ENCODE peak calls at places on chromosomes 12 and 14, in five cellular contexts. One of them, this sample, is unnamed.

GRCh38 chr14:101483829-101484228 is 77.5 kb upstream of the DIO3 start:
- DNase-seq in cardiac muscle cell: no peak
- DNase-seq in fibroblast of lung: no peak
- DNase-seq in fibroblast of the aortic adventitia: no peak
- DNase-seq in BJ: no peak
- DNase-seq in this sample: no peak

GRCh38 chr12:51199546-51199945 is 18.3 kb downstream of the POU6F1 start:
- DNase-seq in fibroblast of the aortic adventitia: no peak
- DNase-seq in fibroblast of lung: no peak
- DNase-seq in BJ: no peak
- DNase-seq in cardiac muscle cell: no peak
- DNase-seq in this sample: no peak

GRCh38 chr12:105272152-105272551 is 36.2 kb upstream of the APPL2 start:
- DNase-seq in fibroblast of lung: no peak
- DNase-seq in cardiac muscle cell: no peak
- DNase-seq in BJ: no peak
- DNase-seq in fibroblast of the aortic adventitia: no peak
- DNase-seq in this sample: no peak

GRCh38 chr14:75042040-75042439 is 9.2 kb downstream of the MLH3 start:
- DNase-seq in cardiac muscle cell: no peak
- DNase-seq in BJ: no peak
- DNase-seq in fibroblast of lung: peak
- DNase-seq in fibroblast of the aortic adventitia: no peak
- DNase-seq in this sample: peak

GRCh38 chr14:85762523-85762922 is 232.6 kb downstream of the FLRT2 start:
- DNase-seq in fibroblast of the aortic adventitia: no peak
- DNase-seq in BJ: no peak
- DNase-seq in cardiac muscle cell: no peak
- DNase-seq in fibroblast of lung: no peak
- DNase-seq in this sample: peak

GRCh38 chr12:121580959-121581680 is at the start of gene KDM2B:
- DNase-seq in BJ: no peak
- DNase-seq in cardiac muscle cell: peak
- DNase-seq in fibroblast of lung: peak
- DNase-seq in fibroblast of the aortic adventitia: peak
- DNase-seq in this sample: no peak

GRCh38 chr12:92408072-92408900 is 262.6 kb upstream of the BTG1 start:
- DNase-seq in fibroblast of the aortic adventitia: peak
- DNase-seq in BJ: no peak
- DNase-seq in fibroblast of lung: no peak
- DNase-seq in cardiac muscle cell: peak
- DNase-seq in this sample: no peak

GRCh38 chr14:61296707-61297502 is 15.8 kb upstream of the TMEM30B start:
- DNase-seq in fibroblast of the aortic adventitia: peak
- DNase-seq in fibroblast of lung: peak
- DNase-seq in BJ: no peak
- DNase-seq in cardiac muscle cell: peak
- DNase-seq in this sample: peak

GRCh38 chr14:101731187-101732080 is 30.1 kb upstream of the PPP2R5C start:
- DNase-seq in fibroblast of lung: peak
- DNase-seq in cardiac muscle cell: peak
- DNase-seq in BJ: no peak
- DNase-seq in fibroblast of the aortic adventitia: peak
- DNase-seq in this sample: peak

GRCh38 chr12:27316947-27317346 is 15.7 kb upstream of the BMAL2 start:
- DNase-seq in cardiac muscle cell: no peak
- DNase-seq in fibroblast of the aortic adventitia: no peak
- DNase-seq in BJ: no peak
- DNase-seq in fibroblast of lung: no peak
- DNase-seq in this sample: no peak

GRCh38 chr12:109653896-109654295 is 59.7 kb upstream of the FAM222A start:
- DNase-seq in fibroblast of lung: no peak
- DNase-seq in cardiac muscle cell: no peak
- DNase-seq in BJ: no peak
- DNase-seq in fibroblast of the aortic adventitia: no peak
- DNase-seq in this sample: no peak

GRCh38 chr14:65939184-65939583 is 526.7 kb downstream of the FUT8 start:
- DNase-seq in cardiac muscle cell: no peak
- DNase-seq in BJ: no peak
- DNase-seq in fibroblast of lung: no peak
- DNase-seq in fibroblast of the aortic adventitia: no peak
- DNase-seq in this sample: no peak

GRCh38 chr14:100159107-100159864 is at the start of gene DEGS2:
- DNase-seq in fibroblast of the aortic adventitia: no peak
- DNase-seq in BJ: no peak
- DNase-seq in fibroblast of lung: no peak
- DNase-seq in cardiac muscle cell: no peak
- DNase-seq in this sample: no peak

GRCh38 chr12:253116-253831 is 9.4 kb downstream of the SLC6A13 start:
- DNase-seq in cardiac muscle cell: no peak
- DNase-seq in fibroblast of the aortic adventitia: no peak
- DNase-seq in fibroblast of lung: no peak
- DNase-seq in BJ: no peak
- DNase-seq in this sample: no peak

GRCh38 chr12:121799842-121800693 is 3.7 kb upstream of the SETD1B start:
- DNase-seq in fibroblast of the aortic adventitia: peak
- DNase-seq in fibroblast of lung: peak
- DNase-seq in BJ: no peak
- DNase-seq in cardiac muscle cell: peak
- DNase-seq in this sample: no peak

GRCh38 chr12:24138041-24138440 is 188.6 kb upstream of the SOX5 start:
- DNase-seq in BJ: no peak
- DNase-seq in fibroblast of the aortic adventitia: no peak
- DNase-seq in fibroblast of lung: no peak
- DNase-seq in cardiac muscle cell: no peak
- DNase-seq in this sample: no peak

GRCh38 chr12:108773798-108774788 is 42.8 kb upstream of the CORO1C start:
- DNase-seq in cardiac muscle cell: peak
- DNase-seq in fibroblast of lung: peak
- DNase-seq in fibroblast of the aortic adventitia: peak
- DNase-seq in BJ: peak
- DNase-seq in this sample: peak

GRCh38 chr14:77000340-77001235 is 27.9 kb downstream of the IRF2BPL start:
- DNase-seq in BJ: no peak
- DNase-seq in cardiac muscle cell: peak
- DNase-seq in fibroblast of the aortic adventitia: peak
- DNase-seq in fibroblast of lung: peak
- DNase-seq in this sample: no peak
- H3K4me3 ChIP-seq in BJ: no peak
- H3K4me3 ChIP-seq in cardiac muscle cell: no peak
- H3K4me3 ChIP-seq in fibroblast of the aortic adventitia: no peak
- H3K4me3 ChIP-seq in fibroblast of lung: no peak
- H3K4me3 ChIP-seq in this sample: no peak

DNA sequence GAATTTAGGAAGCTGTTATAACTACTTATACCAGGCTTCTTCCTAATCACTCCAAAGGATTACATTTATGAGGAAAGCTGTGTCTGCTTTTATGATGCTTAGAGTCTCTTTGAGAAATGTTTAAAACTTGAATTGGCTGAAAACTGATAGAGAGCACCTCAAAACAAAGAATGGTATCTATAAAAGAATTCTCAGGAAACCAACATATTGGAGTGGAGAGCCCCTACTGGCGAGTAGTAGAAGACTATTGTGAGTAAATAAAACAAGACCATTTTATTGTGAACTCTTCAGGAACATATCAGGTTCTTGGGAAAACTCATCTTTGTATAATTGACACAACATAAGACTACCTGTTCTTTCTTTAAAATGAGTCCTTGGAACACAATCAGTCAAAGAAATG is 578.6 kb downstream of the RERGL start:
- DNase-seq in BJ: no peak
- DNase-seq in cardiac muscle cell: no peak
- DNase-seq in fibroblast of lung: no peak
- DNase-seq in fibroblast of the aortic adventitia: no peak
- DNase-seq in this sample: no peak
- TF ChIP-seq CTCF in BJ: no peak
- TF ChIP-seq CTCF in cardiac muscle cell: no peak
- TF ChIP-seq CTCF in fibroblast of lung: no peak
- TF ChIP-seq CTCF in fibroblast of the aortic adventitia: no peak
- TF ChIP-seq CTCF in this sample: no peak

DNA sequence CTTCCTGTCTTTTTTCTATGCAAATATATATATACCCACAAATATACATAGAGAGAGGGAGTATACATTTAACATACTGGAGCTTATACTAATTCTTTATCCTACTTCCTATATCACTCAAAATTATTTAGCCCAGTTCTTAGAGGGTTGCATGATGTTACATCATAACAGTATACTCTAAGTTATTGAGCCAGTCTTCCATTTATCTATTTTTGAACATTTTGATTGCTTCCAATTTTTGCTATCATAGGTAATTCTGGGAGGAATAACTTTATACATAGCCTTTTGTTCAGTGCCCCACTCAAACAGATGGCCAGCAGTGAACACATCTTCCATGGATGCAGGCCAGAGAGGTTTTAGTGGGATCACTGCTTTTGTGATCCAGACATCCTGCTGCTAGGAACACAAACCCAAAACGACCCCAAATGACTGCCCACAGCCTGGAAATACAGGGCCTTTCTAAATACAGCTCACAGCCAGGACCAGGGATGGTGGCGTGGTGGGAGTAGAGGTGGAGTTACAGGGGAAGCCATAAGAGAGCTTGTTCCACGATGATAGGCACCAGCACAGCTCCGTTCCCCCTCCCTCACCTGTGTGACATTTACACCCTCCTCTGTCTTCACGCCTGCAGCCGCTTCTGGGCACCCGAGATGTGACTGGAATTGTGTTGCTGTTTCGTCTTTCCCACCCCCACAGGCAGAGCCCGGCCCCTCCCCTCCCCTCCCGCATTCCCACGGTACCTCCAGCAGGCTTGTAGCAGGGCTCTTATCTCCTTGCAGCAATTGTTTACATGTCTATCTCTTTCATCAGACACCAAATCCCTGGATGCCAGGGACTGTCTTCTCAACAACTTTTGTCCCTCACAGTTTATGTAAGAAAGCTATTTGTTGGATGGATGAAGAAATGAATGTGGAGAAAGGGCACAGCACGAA is 30.7 kb upstream of the HDAC7 start:
- DNase-seq in fibroblast of the aortic adventitia: no peak
- DNase-seq in BJ: no peak
- DNase-seq in fibroblast of lung: no peak
- DNase-seq in cardiac muscle cell: no peak
- DNase-seq in this sample: no peak
- H3K4me3 ChIP-seq in fibroblast of the aortic adventitia: no peak
- H3K4me3 ChIP-seq in BJ: no peak
- H3K4me3 ChIP-seq in fibroblast of lung: no peak
- H3K4me3 ChIP-seq in cardiac muscle cell: no peak
- H3K4me3 ChIP-seq in this sample: no peak

GRCh38 chr14:94136575-94137331 is 7.3 kb upstream of the IFI27L2 start:
- DNase-seq in BJ: peak
- DNase-seq in fibroblast of lung: peak
- DNase-seq in cardiac muscle cell: peak
- DNase-seq in fibroblast of the aortic adventitia: peak
- DNase-seq in this sample: peak
- TF ChIP-seq CTCF in BJ: peak
- TF ChIP-seq CTCF in fibroblast of lung: peak
- TF ChIP-seq CTCF in cardiac muscle cell: peak
- TF ChIP-seq CTCF in fibroblast of the aortic adventitia: peak
- TF ChIP-seq CTCF in this sample: peak

DNA sequence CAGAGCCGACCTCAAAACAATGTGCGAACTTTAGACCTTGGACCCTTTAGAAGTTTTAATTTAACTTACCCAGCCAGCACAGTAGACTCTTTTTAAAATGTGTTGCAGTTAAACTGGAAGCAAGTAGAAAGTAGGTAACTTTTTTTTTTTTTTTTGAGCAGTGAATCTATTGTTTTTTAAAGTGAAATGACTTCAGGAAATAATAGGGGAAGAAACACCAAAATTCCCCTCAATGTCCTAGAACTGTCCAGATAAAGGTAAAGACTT is 1.1 kb upstream of the ATXN2 start:
- DNase-seq in fibroblast of lung: no peak
- DNase-seq in cardiac muscle cell: no peak
- DNase-seq in BJ: no peak
- DNase-seq in fibroblast of the aortic adventitia: no peak
- DNase-seq in this sample: no peak
- H3K4me3 ChIP-seq in fibroblast of lung: peak
- H3K4me3 ChIP-seq in cardiac muscle cell: peak
- H3K4me3 ChIP-seq in BJ: peak
- H3K4me3 ChIP-seq in fibroblast of the aortic adventitia: peak
- H3K4me3 ChIP-seq in this sample: peak

This sample was measured in astrocyte of the cerebellum.